ENCODE peak calls at places on chromosomes 3 and 15, in four cellular contexts. One of them, this sample, is unnamed.
A peak's percentile ranks its signal among the peaks of the same experiment; 100 is the strongest.

GRCh38 chr3:133568294-133569014 is 5.0 kb upstream of the CDV3 start:
- DNase-seq in cardiac muscle cell: peak; percentile 63
- DNase-seq in heart left ventricle: no peak
- DNase-seq in aorta: no peak
- DNase-seq in this sample: peak; percentile 79

GRCh38 chr3:42061711-42062408 is 29.3 kb upstream of the TRAK1 start:
- DNase-seq in heart left ventricle: peak; percentile 92
- DNase-seq in cardiac muscle cell: peak; percentile 92
- DNase-seq in aorta: peak; percentile 88
- DNase-seq in this sample: no peak

GRCh38 chr3:126849768-126850167 is 133.1 kb upstream of the PLXNA1 start:
- DNase-seq in heart left ventricle: peak; percentile 47
- DNase-seq in cardiac muscle cell: no peak
- DNase-seq in aorta: no peak
- DNase-seq in this sample: no peak

GRCh38 chr3:133038731-133039398 is 674 bp downstream of the TMEM108 start:
- DNase-seq in heart left ventricle: no peak
- DNase-seq in cardiac muscle cell: peak; percentile 14
- DNase-seq in aorta: peak; percentile 80
- DNase-seq in this sample: no peak

GRCh38 chr3:192907784-192908183 is 9.9 kb downstream of the MB21D2 start:
- DNase-seq in cardiac muscle cell: no peak
- DNase-seq in aorta: no peak
- DNase-seq in heart left ventricle: no peak
- DNase-seq in this sample: no peak

GRCh38 chr15:76377217-76377616 is 40.6 kb downstream of the ISL2 start:
- DNase-seq in cardiac muscle cell: no peak
- DNase-seq in heart left ventricle: no peak
- DNase-seq in aorta: no peak
- DNase-seq in this sample: no peak

GRCh38 chr3:196711838-196712513 is at the start of the genes CEP19 and PIGX:
- DNase-seq in cardiac muscle cell: peak; percentile 91
- DNase-seq in aorta: peak; percentile 94
- DNase-seq in heart left ventricle: peak; percentile 87
- DNase-seq in this sample: peak; percentile 48

GRCh38 chr3:24237971-24238767 is 256.5 kb downstream of the THRB start:
- DNase-seq in heart left ventricle: no peak
- DNase-seq in cardiac muscle cell: peak; percentile 89
- DNase-seq in aorta: no peak
- DNase-seq in this sample: peak; percentile 67

GRCh38 chr3:43248956-43249355 is 37.4 kb upstream of the SNRK start:
- DNase-seq in heart left ventricle: no peak
- DNase-seq in aorta: no peak
- DNase-seq in cardiac muscle cell: no peak
- DNase-seq in this sample: no peak

GRCh38 chr15:51227967-51228783 is 110.2 kb downstream of the CYP19A1 start:
- DNase-seq in heart left ventricle: peak; percentile 54
- DNase-seq in aorta: peak; percentile 81
- DNase-seq in cardiac muscle cell: peak; percentile 83
- DNase-seq in this sample: no peak

GRCh38 chr3:94115482-94115881 is 52.6 kb downstream of the NSUN3 start:
- DNase-seq in heart left ventricle: no peak
- DNase-seq in cardiac muscle cell: peak; percentile 59
- DNase-seq in aorta: no peak
- DNase-seq in this sample: peak; percentile 17

GRCh38 chr3:77526573-77526972 is 486.7 kb downstream of the ROBO2 start:
- DNase-seq in aorta: no peak
- DNase-seq in cardiac muscle cell: no peak
- DNase-seq in heart left ventricle: no peak
- DNase-seq in this sample: no peak

GRCh38 chr3:151227438-151228290 is 24.6 kb upstream of the GPR171 start:
- DNase-seq in cardiac muscle cell: peak; percentile 90
- DNase-seq in heart left ventricle: peak; percentile 60
- DNase-seq in aorta: peak; percentile 87
- DNase-seq in this sample: peak; percentile 63

GRCh38 chr3:132253262-132253878 is 63.8 kb upstream of the ACP3 start:
- DNase-seq in heart left ventricle: no peak
- DNase-seq in cardiac muscle cell: peak; percentile 84
- DNase-seq in aorta: no peak
- DNase-seq in this sample: peak; percentile 41

GRCh38 chr15:64193971-64194370 is 31.1 kb upstream of the PPIB start:
- DNase-seq in cardiac muscle cell: no peak
- DNase-seq in heart left ventricle: no peak
- DNase-seq in aorta: no peak
- DNase-seq in this sample: no peak

GRCh38 chr3:32819581-32820348 is 2.0 kb downstream of the TRIM71 start:
- DNase-seq in heart left ventricle: no peak
- DNase-seq in cardiac muscle cell: no peak
- DNase-seq in aorta: peak; percentile 68
- DNase-seq in this sample: no peak

GRCh38 chr15:79185199-79185598 is 94.6 kb upstream of the RASGRF1 start:
- DNase-seq in heart left ventricle: no peak
- DNase-seq in cardiac muscle cell: no peak
- DNase-seq in aorta: no peak
- DNase-seq in this sample: no peak

GRCh38 chr3:37852097-37852496 is 9.6 kb upstream of the CTDSPL start:
- DNase-seq in cardiac muscle cell: peak; percentile 29
- DNase-seq in heart left ventricle: no peak
- DNase-seq in aorta: no peak
- DNase-seq in this sample: no peak

GRCh38 chr15:57213783-57214366 is 162.4 kb upstream of the CGNL1 start:
- DNase-seq in aorta: no peak
- DNase-seq in heart left ventricle: no peak
- DNase-seq in cardiac muscle cell: peak; percentile 77
- DNase-seq in this sample: peak; percentile 8

GRCh38 chr15:41981373-41982132 is 9.2 kb upstream of the EHD4 start:
- DNase-seq in cardiac muscle cell: no peak
- DNase-seq in aorta: no peak
- DNase-seq in heart left ventricle: no peak
- DNase-seq in this sample: no peak

GRCh38 chr3:50333744-50334328 is 5.8 kb upstream of the TUSC2 start:
- DNase-seq in heart left ventricle: peak; percentile 87
- DNase-seq in aorta: no peak
- DNase-seq in cardiac muscle cell: peak; percentile 89
- DNase-seq in this sample: no peak

GRCh38 chr3:116165190-116165589 is 280.1 kb downstream of the LSAMP start:
- DNase-seq in aorta: no peak
- DNase-seq in heart left ventricle: no peak
- DNase-seq in cardiac muscle cell: no peak
- DNase-seq in this sample: no peak

GRCh38 chr15:38103564-38103963 is 149.1 kb upstream of the SPRED1 start:
- DNase-seq in cardiac muscle cell: no peak
- DNase-seq in aorta: no peak
- DNase-seq in heart left ventricle: no peak
- DNase-seq in this sample: no peak

GRCh38 chr3:161274691-161275298 is 53.7 kb downstream of the NMD3 start:
- DNase-seq in cardiac muscle cell: peak; percentile 71
- DNase-seq in aorta: no peak
- DNase-seq in heart left ventricle: no peak
- DNase-seq in this sample: no peak

GRCh38 chr15:78075490-78076230 is 1.9 kb downstream of the TBC1D2B start:
- DNase-seq in aorta: no peak
- DNase-seq in heart left ventricle: peak; percentile 34
- DNase-seq in cardiac muscle cell: peak; percentile 94
- DNase-seq in this sample: no peak

GRCh38 chr3:55487376-55488241 is 503 bp upstream of the WNT5A start:
- DNase-seq in cardiac muscle cell: peak; percentile 67
- DNase-seq in aorta: no peak
- DNase-seq in heart left ventricle: no peak
- DNase-seq in this sample: no peak

GRCh38 chr15:88401972-88402656 is 65.1 kb downstream of the MRPL46 start:
- DNase-seq in cardiac muscle cell: no peak
- DNase-seq in heart left ventricle: peak; percentile 76
- DNase-seq in aorta: no peak
- DNase-seq in this sample: no peak

GRCh38 chr3:9398715-9399708 is 1.6 kb downstream of the SETD5 start:
- DNase-seq in aorta: no peak
- DNase-seq in cardiac muscle cell: peak; percentile 51
- DNase-seq in heart left ventricle: no peak
- DNase-seq in this sample: no peak

GRCh38 chr15:28981921-28982320 is 96.1 kb downstream of the APBA2 start:
- DNase-seq in aorta: no peak
- DNase-seq in cardiac muscle cell: no peak
- DNase-seq in heart left ventricle: no peak
- DNase-seq in this sample: no peak

GRCh38 chr15:74036271-74037170 is 42.0 kb downstream of the PML start:
- DNase-seq in heart left ventricle: no peak
- DNase-seq in aorta: no peak
- DNase-seq in cardiac muscle cell: peak; percentile 83
- DNase-seq in this sample: no peak

GRCh38 chr3:61778095-61778494 is 216.7 kb downstream of the PTPRG start:
- DNase-seq in aorta: no peak
- DNase-seq in cardiac muscle cell: no peak
- DNase-seq in heart left ventricle: no peak
- DNase-seq in this sample: no peak

GRCh38 chr3:142447308-142447851 is 457 bp downstream of the XRN1 start:
- DNase-seq in heart left ventricle: no peak
- DNase-seq in cardiac muscle cell: peak; percentile 61
- DNase-seq in aorta: peak; percentile 82
- DNase-seq in this sample: peak; percentile 8

GRCh38 chr15:42914728-42915497 is 5.7 kb downstream of the TTBK2 start:
- DNase-seq in aorta: no peak
- DNase-seq in cardiac muscle cell: no peak
- DNase-seq in heart left ventricle: no peak
- DNase-seq in this sample: no peak

GRCh38 chr15:68230157-68231100 is 901 bp upstream of the CLN6 start:
- DNase-seq in aorta: no peak
- DNase-seq in heart left ventricle: no peak
- DNase-seq in cardiac muscle cell: no peak
- DNase-seq in this sample: no peak

GRCh38 chr15:63553388-63553791 is 43.8 kb upstream of the FBXL22 start:
- DNase-seq in heart left ventricle: peak; percentile 36
- DNase-seq in cardiac muscle cell: peak; percentile 98
- DNase-seq in aorta: no peak
- DNase-seq in this sample: peak; percentile 35

GRCh38 chr3:73933585-73933984 is 308.8 kb upstream of the PDZRN3 start:
- DNase-seq in heart left ventricle: no peak
- DNase-seq in aorta: no peak
- DNase-seq in cardiac muscle cell: no peak
- DNase-seq in this sample: no peak

GRCh38 chr3:80023010-80023409 is 255.2 kb upstream of the ROBO1 start:
- DNase-seq in cardiac muscle cell: no peak
- DNase-seq in aorta: no peak
- DNase-seq in heart left ventricle: no peak
- DNase-seq in this sample: no peak

GRCh38 chr3:157029365-157029790 is 130.6 kb downstream of the CCNL1 start:
- DNase-seq in cardiac muscle cell: no peak
- DNase-seq in heart left ventricle: no peak
- DNase-seq in aorta: no peak
- DNase-seq in this sample: no peak
- H3K4me3 ChIP-seq in cardiac muscle cell: no peak overlapping the region
- H3K4me3 ChIP-seq in heart left ventricle: no peak overlapping the region
- H3K4me3 ChIP-seq in aorta: no peak overlapping the region
- H3K4me3 ChIP-seq in this sample: no peak overlapping the region

GRCh38 chr3:180278583-180279188 is 241.9 kb upstream of the PEX5L start:
- DNase-seq in heart left ventricle: no peak
- DNase-seq in aorta: no peak
- DNase-seq in cardiac muscle cell: no peak
- DNase-seq in this sample: no peak

GRCh38 chr3:180282386-180282785 is 245.6 kb upstream of the PEX5L start:
- DNase-seq in cardiac muscle cell: no peak
- DNase-seq in aorta: no peak
- DNase-seq in heart left ventricle: no peak
- DNase-seq in this sample: no peak

GRCh38 chr3:180277036-180277435 is 240.3 kb upstream of the PEX5L start:
- DNase-seq in aorta: no peak
- DNase-seq in cardiac muscle cell: no peak
- DNase-seq in heart left ventricle: no peak
- DNase-seq in this sample: peak; percentile 8

GRCh38 chr3:180283251-180283650 is 246.5 kb upstream of the PEX5L start:
- DNase-seq in aorta: no peak
- DNase-seq in cardiac muscle cell: no peak
- DNase-seq in heart left ventricle: no peak
- DNase-seq in this sample: no peak

GRCh38 chr3:180280601-180281000 is 243.9 kb upstream of the PEX5L start:
- DNase-seq in heart left ventricle: no peak
- DNase-seq in aorta: no peak
- DNase-seq in cardiac muscle cell: no peak
- DNase-seq in this sample: peak; percentile 33
- H3K4me3 ChIP-seq in heart left ventricle: no peak overlapping the region
- H3K4me3 ChIP-seq in aorta: no peak overlapping the region
- H3K4me3 ChIP-seq in cardiac muscle cell: no peak overlapping the region
- H3K4me3 ChIP-seq in this sample: no peak overlapping the region

DNA sequence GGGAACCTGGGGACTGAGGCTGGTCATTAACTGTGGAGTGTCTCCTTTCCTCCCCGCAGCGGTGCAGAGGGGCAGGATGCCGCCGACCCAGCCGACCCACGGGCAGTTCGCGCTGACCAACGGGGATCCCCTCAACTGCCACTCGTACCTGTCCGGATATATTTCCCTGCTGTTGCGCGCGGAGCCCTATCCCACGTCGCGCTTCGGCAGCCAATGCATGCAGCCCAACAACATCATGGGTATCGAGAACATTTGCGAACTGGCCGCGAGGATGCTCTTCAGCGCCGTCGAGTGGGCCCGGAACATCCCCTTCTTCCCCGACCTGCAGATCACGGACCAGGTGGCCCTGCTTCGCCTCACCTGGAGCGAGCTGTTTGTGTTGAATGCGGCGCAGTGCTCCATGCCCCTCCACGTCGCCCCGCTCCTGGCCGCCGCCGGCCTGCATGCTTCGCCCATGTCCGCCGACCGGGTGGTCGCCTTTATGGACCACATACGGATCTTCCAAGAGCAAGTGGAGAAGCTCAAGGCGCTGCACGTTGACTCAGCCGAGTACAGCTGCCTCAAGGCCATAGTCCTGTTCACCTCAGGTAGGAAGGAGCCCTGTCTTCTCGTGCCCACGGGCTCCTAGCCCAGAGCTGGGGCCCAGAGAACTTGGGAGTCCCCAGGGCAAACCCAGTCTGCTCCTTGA is 3.7 kb downstream of the NR2F2 start:
- DNase-seq in cardiac muscle cell: no peak
- DNase-seq in heart left ventricle: no peak
- DNase-seq in aorta: peak; percentile 76
- DNase-seq in this sample: no peak
- H3K4me3 ChIP-seq in cardiac muscle cell: no peak overlapping the region
- H3K4me3 ChIP-seq in heart left ventricle: peak overlapping the region; percentile 67
- H3K4me3 ChIP-seq in aorta: peak overlapping the region; percentile 98
- H3K4me3 ChIP-seq in this sample: peak overlapping the region; percentile 97

DNA sequence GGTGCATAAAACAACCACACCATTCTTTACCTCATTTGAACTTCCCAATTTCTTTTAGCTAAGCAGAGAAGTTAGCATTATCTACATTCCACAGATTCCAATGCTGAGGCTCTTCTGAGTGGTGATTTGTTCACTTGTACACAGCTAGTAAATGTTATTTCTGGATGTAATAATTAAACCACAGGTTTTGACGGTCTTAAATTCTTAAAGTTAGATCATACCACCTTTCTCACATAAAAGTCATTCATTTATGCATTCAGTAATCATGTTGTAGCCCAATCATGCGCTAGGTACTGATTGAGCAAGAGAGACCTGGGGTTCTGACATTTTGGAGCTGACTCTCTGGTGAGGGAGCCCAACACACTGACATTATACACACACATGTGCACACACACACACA is 102.5 kb downstream of the SST start:
- DNase-seq in heart left ventricle: no peak
- DNase-seq in cardiac muscle cell: peak; percentile 88
- DNase-seq in aorta: no peak
- DNase-seq in this sample: no peak
- H3K4me3 ChIP-seq in heart left ventricle: no peak overlapping the region
- H3K4me3 ChIP-seq in cardiac muscle cell: no peak overlapping the region
- H3K4me3 ChIP-seq in aorta: no peak overlapping the region
- H3K4me3 ChIP-seq in this sample: no peak overlapping the region

GRCh38 chr15:80991446-80991845 is 1.8 kb upstream of the MESD start:
- DNase-seq in cardiac muscle cell: peak; percentile 72
- DNase-seq in aorta: no peak
- DNase-seq in heart left ventricle: peak; percentile 71
- DNase-seq in this sample: no peak
- H3K4me3 ChIP-seq in cardiac muscle cell: no peak overlapping the region
- H3K4me3 ChIP-seq in aorta: no peak overlapping the region
- H3K4me3 ChIP-seq in heart left ventricle: no peak overlapping the region
- H3K4me3 ChIP-seq in this sample: no peak overlapping the region

This sample was measured in Panc1.